ENCODE peak calls at places on chromosomes 2 and 18, in six cellular contexts. H, P, Q, M, W and T are unnamed samples.

GRCh38 chr2:938181-939005 is 12.3 kb upstream of the SNTG2 start:
- DNase-seq in H (peak), P (no peak), Q (no peak), M (no peak), W (no peak), T (no peak)

GRCh38 chr18:3910507-3910906 is 460.5 kb downstream of the TGIF1 start:
- DNase-seq in H (no peak), P (no peak), Q (no peak), M (no peak), W (no peak), T (no peak)

GRCh38 chr18:65091737-65092329 is 659.0 kb upstream of the CDH7 start:
- DNase-seq in H (no peak), P (no peak), Q (no peak), M (no peak), W (peak), T (no peak)

GRCh38 chr2:212032032-212032431 is 506.6 kb downstream of the ERBB4 start:
- DNase-seq in H (no peak), P (no peak), Q (no peak), M (no peak), W (no peak), T (no peak)

GRCh38 chr18:62485684-62486083 is 37.1 kb upstream of the ZCCHC2 start:
- DNase-seq in H (no peak), P (peak), Q (no peak), M (no peak), W (peak), T (no peak)

GRCh38 chr18:48934708-48935432 is 15.9 kb downstream of the SMAD7 start:
- DNase-seq in H (peak), P (no peak), Q (no peak), M (peak), W (no peak), T (no peak)

GRCh38 chr2:119857742-119858141 is 98.0 kb downstream of the PTPN4 start:
- DNase-seq in H (no peak), P (no peak), Q (no peak), M (no peak), W (no peak), T (no peak)

GRCh38 chr2:109710505-109711229 is 83.4 kb upstream of the RGPD5 start:
- DNase-seq in H (no peak), P (no peak), Q (no peak), M (no peak), W (no peak), T (no peak)

GRCh38 chr2:149924028-149924427 is 336.5 kb upstream of the MMADHC start:
- DNase-seq in H (no peak), P (no peak), Q (no peak), M (no peak), W (no peak), T (no peak)

GRCh38 chr2:26849056-26850001 is 1.4 kb downstream of the DPYSL5 start:
- DNase-seq in H (no peak), P (no peak), Q (no peak), M (no peak), W (peak), T (no peak)

GRCh38 chr2:191530618-191531017 is 147.3 kb upstream of the NABP1 start:
- DNase-seq in H (no peak), P (no peak), Q (no peak), M (no peak), W (no peak), T (no peak)

GRCh38 chr2:186841940-186842339 is 7.0 kb downstream of the ZSWIM2 start:
- DNase-seq in H (no peak), P (peak), Q (no peak), M (no peak), W (no peak), T (no peak)

GRCh38 chr2:145431181-145431951 is 911.4 kb upstream of the ZEB2 start:
- DNase-seq in H (no peak), P (no peak), Q (no peak), M (no peak), W (peak), T (no peak)

GRCh38 chr18:2843161-2843560 is 3.6 kb upstream of the EMILIN2 start:
- DNase-seq in H (no peak), P (no peak), Q (no peak), M (no peak), W (no peak), T (no peak)

GRCh38 chr2:10433948-10434884 is 13.9 kb downstream of the ODC1 start:
- DNase-seq in H (no peak), P (no peak), Q (no peak), M (no peak), W (peak), T (no peak)

GRCh38 chr2:128473175-128474013 is 154.7 kb upstream of the HS6ST1 start:
- DNase-seq in H (peak), P (peak), Q (no peak), M (peak), W (peak), T (no peak)

GRCh38 chr2:40348665-40349064 is 103.2 kb downstream of the SLC8A1 start:
- DNase-seq in H (no peak), P (no peak), Q (no peak), M (no peak), W (no peak), T (no peak)

GRCh38 chr2:127174176-127174575 is 45.9 kb downstream of the CYP27C1 start:
- DNase-seq in H (peak), P (no peak), Q (no peak), M (peak), W (no peak), T (no peak)

GRCh38 chr18:53534695-53535094 is 689.8 kb downstream of the MBD2 start:
- DNase-seq in H (peak), P (no peak), Q (peak), M (no peak), W (no peak), T (peak)

GRCh38 chr2:23588106-23588505 is 203.1 kb downstream of the KLHL29 start:
- DNase-seq in H (no peak), P (no peak), Q (no peak), M (no peak), W (no peak), T (no peak)

GRCh38 chr2:44480068-44480467 is 118.3 kb downstream of the CAMKMT start:
- DNase-seq in H (no peak), P (no peak), Q (no peak), M (no peak), W (no peak), T (no peak)

GRCh38 chr2:164073053-164073757 is 337.4 kb upstream of the FIGN start:
- DNase-seq in H (no peak), P (peak), Q (no peak), M (no peak), W (no peak), T (no peak)

GRCh38 chr2:36770542-36771287 is 74.2 kb downstream of the VIT start:
- DNase-seq in H (peak), P (peak), Q (no peak), M (no peak), W (peak), T (no peak)